ENCODE peak calls at places on chromosomes 2 and 18, in seven cellular contexts. G is activated CD4-positive, alpha-beta T cell treated with anti-CD3 and anti-CD28 coated beads for 36 hours; Y is Caki2; T is EL; O is HTR-8/SVneo; M is Karpas-422; P is mucosa of gallbladder. L is an unnamed sample.

GRCh38 chr2:190948671-190949070 is 65.3 kb downstream of the STAT1 start:
- DNase-seq in G (peak; percentile 42), Y (peak; percentile 87), T (peak; percentile 75), O (peak; percentile 18), M (no peak), P (peak; percentile 80), L (no peak)

GRCh38 chr2:168552450-168552856 is 96.4 kb downstream of the CERS6 start:
- DNase-seq in G (no peak), Y (no peak), T (no peak), O (no peak), M (peak; percentile 47), P (no peak), L (peak; percentile 48)

GRCh38 chr2:3633982-3634630 is 23.9 kb upstream of the ALLC start:
- DNase-seq in G (no peak), Y (no peak), T (no peak), O (no peak), M (no peak), P (no peak), L (no peak)

GRCh38 chr2:127526940-127527804 is 883 bp upstream of the IWS1 start:
- DNase-seq in G (no peak), Y (no peak), T (no peak), O (peak; percentile 31), M (peak; percentile 49), P (no peak), L (no peak)

GRCh38 chr18:63879684-63880083 is 7.8 kb upstream of the SERPINB2 start:
- DNase-seq in G (no peak), Y (no peak), T (peak; percentile 63), O (no peak), M (no peak), P (no peak), L (peak; percentile 36)

GRCh38 chr2:237790353-237790752 is 8.2 kb upstream of the RBM44 start:
- DNase-seq in G (no peak), Y (no peak), T (peak; percentile 58), O (peak; percentile 23), M (no peak), P (no peak), L (no peak)

GRCh38 chr2:79596403-79596802 is 83.6 kb downstream of the CTNNA2 start:
- DNase-seq in G (no peak), Y (no peak), T (no peak), O (no peak), M (no peak), P (no peak), L (no peak)

GRCh38 chr2:45578056-45578843 is 32.8 kb downstream of the SRBD1 start:
- DNase-seq in G (peak; percentile 40), Y (no peak), T (peak; percentile 51), O (no peak), M (peak; percentile 77), P (no peak), L (peak; percentile 68)

GRCh38 chr2:102735431-102736130 is 26.2 kb upstream of the TMEM182 start:
- DNase-seq in G (peak; percentile 16), Y (peak; percentile 34), T (peak; percentile 3), O (no peak), M (no peak), P (no peak), L (peak; percentile 63)

GRCh38 chr2:17035010-17035409 is 369.4 kb upstream of the CYRIA start:
- DNase-seq in G (no peak), Y (no peak), T (no peak), O (no peak), M (no peak), P (no peak), L (no peak)

GRCh38 chr18:26439537-26439936 is 108.8 kb downstream of the KCTD1 start:
- DNase-seq in G (no peak), Y (no peak), T (no peak), O (no peak), M (no peak), P (no peak), L (no peak)

GRCh38 chr2:37143986-37144385 is 12.8 kb downstream of the EIF2AK2 start:
- DNase-seq in G (no peak), Y (no peak), T (peak; percentile 37), O (no peak), M (no peak), P (no peak), L (peak; percentile 37)

GRCh38 chr2:217847106-217847505 is 155.7 kb downstream of the TNS1 start:
- DNase-seq in G (no peak), Y (no peak), T (no peak), O (no peak), M (no peak), P (no peak), L (no peak)

GRCh38 chr2:231627384-231628156 is 34.9 kb downstream of the TEX44 start:
- DNase-seq in G (no peak), Y (no peak), T (no peak), O (no peak), M (no peak), P (no peak), L (no peak)

GRCh38 chr2:42834161-42834560 is 41.8 kb upstream of the HAAO start:
- DNase-seq in G (no peak), Y (no peak), T (no peak), O (no peak), M (no peak), P (no peak), L (no peak)

GRCh38 chr2:217838409-217838831 is 164.4 kb downstream of the TNS1 start:
- DNase-seq in G (no peak), Y (no peak), T (no peak), O (no peak), M (no peak), P (no peak), L (no peak)

GRCh38 chr2:112151275-112151674 is 13.1 kb downstream of the FBLN7 start:
- DNase-seq in G (no peak), Y (no peak), T (no peak), O (no peak), M (no peak), P (no peak), L (no peak)

GRCh38 chr2:71948781-71949536 is 198.7 kb downstream of the CYP26B1 start:
- DNase-seq in G (no peak), Y (no peak), T (peak; percentile 86), O (peak; percentile 71), M (no peak), P (no peak), L (no peak)

L was measured in NB4.